ENCODE peak calls at places on chromosomes 7 and 10, in six cellular contexts. One of them, this sample, is unnamed.

GRCh38 chr10:69732147-69732825 is 69.4 kb upstream of the COL13A1 start:
- DNase-seq in GM23338: no peak
- DNase-seq in glutamatergic neuron: no peak
- DNase-seq in NCI-H2081: no peak
- DNase-seq in EH: no peak
- DNase-seq in astrocyte of the spinal cord: no peak
- DNase-seq in this sample: no peak

GRCh38 chr10:69413221-69413865 is 3.4 kb downstream of the TACR2 start:
- DNase-seq in glutamatergic neuron: peak
- DNase-seq in EH: peak
- DNase-seq in astrocyte of the spinal cord: peak
- DNase-seq in NCI-H2081: no peak
- DNase-seq in GM23338: peak
- DNase-seq in this sample: no peak

GRCh38 chr10:99843310-99843709 is 60.9 kb downstream of the ABCC2 start:
- DNase-seq in glutamatergic neuron: no peak
- DNase-seq in NCI-H2081: no peak
- DNase-seq in astrocyte of the spinal cord: no peak
- DNase-seq in GM23338: no peak
- DNase-seq in EH: peak
- DNase-seq in this sample: no peak

GRCh38 chr10:93180402-93181040 is 106.8 kb downstream of the CYP26A1 start:
- DNase-seq in EH: peak
- DNase-seq in glutamatergic neuron: no peak
- DNase-seq in astrocyte of the spinal cord: peak
- DNase-seq in GM23338: no peak
- DNase-seq in NCI-H2081: no peak
- DNase-seq in this sample: no peak

GRCh38 chr10:76111986-76112825 is 680.8 kb downstream of the LRMDA start:
- DNase-seq in NCI-H2081: no peak
- DNase-seq in astrocyte of the spinal cord: no peak
- DNase-seq in EH: peak
- DNase-seq in glutamatergic neuron: peak
- DNase-seq in GM23338: peak
- DNase-seq in this sample: no peak

GRCh38 chr7:140646931-140647647 is 6.5 kb upstream of the DENND2A start:
- DNase-seq in GM23338: peak
- DNase-seq in astrocyte of the spinal cord: peak
- DNase-seq in NCI-H2081: peak
- DNase-seq in EH: peak
- DNase-seq in glutamatergic neuron: peak
- DNase-seq in this sample: no peak

GRCh38 chr10:2885276-2885955 is 181.9 kb upstream of the PFKP start:
- DNase-seq in glutamatergic neuron: no peak
- DNase-seq in GM23338: no peak
- DNase-seq in NCI-H2081: no peak
- DNase-seq in EH: no peak
- DNase-seq in astrocyte of the spinal cord: no peak
- DNase-seq in this sample: no peak

GRCh38 chr7:123054357-123055133 is 59.0 kb upstream of the TAS2R16 start:
- DNase-seq in glutamatergic neuron: no peak
- DNase-seq in NCI-H2081: no peak
- DNase-seq in EH: no peak
- DNase-seq in GM23338: peak
- DNase-seq in astrocyte of the spinal cord: no peak
- DNase-seq in this sample: no peak

GRCh38 chr10:80163741-80164341 is 31.3 kb downstream of the PLAC9 start:
- DNase-seq in GM23338: no peak
- DNase-seq in EH: peak
- DNase-seq in glutamatergic neuron: no peak
- DNase-seq in astrocyte of the spinal cord: peak
- DNase-seq in NCI-H2081: no peak
- DNase-seq in this sample: no peak

GRCh38 chr10:113957013-113957412 is 86.7 kb upstream of the ADRB1 start:
- DNase-seq in NCI-H2081: no peak
- DNase-seq in EH: peak
- DNase-seq in GM23338: no peak
- DNase-seq in glutamatergic neuron: no peak
- DNase-seq in astrocyte of the spinal cord: peak
- DNase-seq in this sample: no peak

GRCh38 chr10:3363316-3364070 is 190.9 kb upstream of the PITRM1 start:
- DNase-seq in EH: no peak
- DNase-seq in glutamatergic neuron: no peak
- DNase-seq in astrocyte of the spinal cord: no peak
- DNase-seq in NCI-H2081: no peak
- DNase-seq in GM23338: no peak
- DNase-seq in this sample: no peak

GRCh38 chr7:42070068-42070467 is 166.9 kb downstream of the GLI3 start:
- DNase-seq in NCI-H2081: no peak
- DNase-seq in EH: peak
- DNase-seq in GM23338: no peak
- DNase-seq in astrocyte of the spinal cord: peak
- DNase-seq in glutamatergic neuron: no peak
- DNase-seq in this sample: no peak

GRCh38 chr7:151925446-151926335 is 30.6 kb upstream of the GALNTL5 start:
- DNase-seq in glutamatergic neuron: no peak
- DNase-seq in EH: no peak
- DNase-seq in astrocyte of the spinal cord: peak
- DNase-seq in GM23338: no peak
- DNase-seq in NCI-H2081: peak
- DNase-seq in this sample: no peak

GRCh38 chr7:117603627-117604026 is 123.8 kb downstream of the CFTR start:
- DNase-seq in EH: no peak
- DNase-seq in astrocyte of the spinal cord: no peak
- DNase-seq in glutamatergic neuron: no peak
- DNase-seq in NCI-H2081: no peak
- DNase-seq in GM23338: no peak
- DNase-seq in this sample: no peak

GRCh38 chr10:107740962-107741690 is 576.6 kb upstream of the SORCS1 start:
- DNase-seq in NCI-H2081: no peak
- DNase-seq in GM23338: no peak
- DNase-seq in glutamatergic neuron: no peak
- DNase-seq in astrocyte of the spinal cord: peak
- DNase-seq in EH: peak
- DNase-seq in this sample: no peak

GRCh38 chr7:80508440-80508839 is 3.4 kb downstream of the GNAT3 start:
- DNase-seq in GM23338: no peak
- DNase-seq in NCI-H2081: no peak
- DNase-seq in astrocyte of the spinal cord: peak
- DNase-seq in glutamatergic neuron: no peak
- DNase-seq in EH: peak
- DNase-seq in this sample: no peak